ENCODE peak calls at places on chromosomes 11 and 22, in four cellular contexts. F is neuronal stem cell, O is spleen, U is psoas muscle. W is an unnamed sample.

GRCh38 chr11:105315287-105315686 is 175.7 kb upstream of the CARD18 start:
- DNase-seq in F (no peak), O (no peak), U (no peak), W (no peak)

GRCh38 chr11:76610871-76611475 is 59.6 kb downstream of the LRRC32 start:
- DNase-seq in O (peak; percentile 75), F (no peak), U (no peak), W (no peak)

GRCh38 chr11:2584812-2585565 is 114.8 kb downstream of the KCNQ1OT1 start:
- DNase-seq in O (peak; percentile 71), F (no peak), U (peak; percentile 10), W (no peak)

GRCh38 chr11:67270256-67271211 is 4.3 kb downstream of the GRK2 start:
- DNase-seq in O (peak; percentile 85), F (no peak), U (peak; percentile 55), W (peak; percentile 56)

GRCh38 chr11:119752946-119753345 is 23.9 kb upstream of the NECTIN1 start:
- DNase-seq in F (no peak), U (no peak), O (peak; percentile 58), W (no peak)

GRCh38 chr11:103594283-103594682 is 442.2 kb upstream of the DDI1 start:
- DNase-seq in U (no peak), O (no peak), F (no peak), W (no peak)

GRCh38 chr22:50505776-50506610 is 1.5 kb downstream of the LMF2 start:
- DNase-seq in U (no peak), O (peak; percentile 87), F (no peak), W (no peak)

GRCh38 chr11:2209900-2210321 is 38.3 kb upstream of the TH start:
- DNase-seq in O (peak; percentile 56), F (no peak), U (peak; percentile 7), W (peak; percentile 36)

GRCh38 chr22:48651036-48651890 is 1176.4 kb downstream of the BRD1 start:
- DNase-seq in O (no peak), F (no peak), U (no peak), W (no peak)

GRCh38 chr11:112525844-112526590 is 265.4 kb upstream of the PLET1 start:
- DNase-seq in O (no peak), U (no peak), F (no peak), W (no peak)

GRCh38 chr11:28529540-28530410 is 421.6 kb downstream of the METTL15 start:
- DNase-seq in O (no peak), F (peak; percentile 24), U (no peak), W (no peak)

GRCh38 chr11:66524304-66525040 is 14.0 kb downstream of the BBS1 start:
- DNase-seq in O (no peak), U (no peak), F (no peak), W (no peak)

DNA sequence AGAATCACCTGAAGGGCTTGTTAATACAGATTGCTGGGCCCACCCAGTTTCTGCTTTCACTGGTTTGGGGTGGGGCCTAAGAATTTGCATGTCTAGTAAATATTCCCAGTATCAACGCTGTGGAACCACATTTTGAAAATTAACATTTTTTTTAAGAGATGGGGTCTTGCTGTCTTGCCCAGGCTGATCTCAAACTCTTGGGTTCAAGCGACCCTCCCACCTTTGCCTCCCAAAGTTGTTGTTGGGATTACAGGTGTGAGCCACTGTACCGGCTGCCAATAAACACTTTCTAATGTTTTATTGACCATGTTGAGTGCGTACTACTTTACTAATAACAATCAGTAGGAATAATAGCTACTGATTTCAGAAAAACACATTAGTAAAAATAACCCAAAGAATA is 2.5 kb downstream of the EIF4G2 start:
- DNase-seq in F (no peak), O (no peak), U (no peak), W (no peak)
- H3K4me3 ChIP-seq in F (no peak overlapping the region), O (peak overlapping the region; percentile 81), U (peak overlapping the region; percentile 97), W (no peak overlapping the region)

GRCh38 chr22:42856865-42857704 is at the start of gene ARFGAP3:
- DNase-seq in F (peak; percentile 93), U (peak; percentile 95), O (peak; percentile 99), W (peak; percentile 97)

GRCh38 chr22:42856179-42856864 is 751 bp downstream of the ARFGAP3 start:
- DNase-seq in O (peak; percentile 88), U (peak; percentile 73), F (peak; percentile 15), W (peak; percentile 84)

GRCh38 chr22:42855211-42855610 is 1.9 kb downstream of the ARFGAP3 start:
- DNase-seq in O (peak; percentile 21), U (no peak), F (no peak), W (no peak)

GRCh38 chr22:42855726-42856125 is 1.3 kb downstream of the ARFGAP3 start:
- DNase-seq in U (no peak), O (peak; percentile 56), F (no peak), W (no peak)

GRCh38 chr22:42857845-42858481 is 890 bp upstream of the ARFGAP3 start:
- DNase-seq in U (no peak), O (peak; percentile 80), F (no peak), W (no peak)
- H3K4me3 ChIP-seq in U (peak overlapping the region; percentile 91), O (peak overlapping the region; percentile 77), F (no peak overlapping the region), W (peak overlapping the region; percentile 90)

DNA sequence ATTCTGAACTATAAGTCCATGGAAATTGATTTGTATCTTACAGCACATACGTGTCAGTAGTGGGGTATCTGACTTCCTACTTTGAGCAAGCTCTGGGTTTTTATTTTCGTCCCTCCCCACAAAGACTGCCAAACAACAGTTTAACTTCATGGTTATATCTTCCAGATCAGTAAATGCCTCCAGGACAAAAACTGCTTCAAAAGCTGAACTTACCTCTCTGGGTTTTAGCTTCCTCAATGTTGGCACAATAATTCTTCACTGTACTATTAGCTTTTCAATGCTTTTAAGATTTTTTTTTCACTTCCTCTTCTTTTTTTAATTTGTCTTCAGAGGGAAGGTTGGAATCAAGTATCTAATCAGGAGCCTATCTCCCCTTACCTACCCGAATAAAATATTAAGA is 4.1 kb upstream of the DPF2 start:
- DNase-seq in O (no peak), F (no peak), U (no peak), W (no peak)
- H3K4me3 ChIP-seq in O (no peak overlapping the region), F (no peak overlapping the region), U (peak overlapping the region; percentile 15), W (no peak overlapping the region)

DNA sequence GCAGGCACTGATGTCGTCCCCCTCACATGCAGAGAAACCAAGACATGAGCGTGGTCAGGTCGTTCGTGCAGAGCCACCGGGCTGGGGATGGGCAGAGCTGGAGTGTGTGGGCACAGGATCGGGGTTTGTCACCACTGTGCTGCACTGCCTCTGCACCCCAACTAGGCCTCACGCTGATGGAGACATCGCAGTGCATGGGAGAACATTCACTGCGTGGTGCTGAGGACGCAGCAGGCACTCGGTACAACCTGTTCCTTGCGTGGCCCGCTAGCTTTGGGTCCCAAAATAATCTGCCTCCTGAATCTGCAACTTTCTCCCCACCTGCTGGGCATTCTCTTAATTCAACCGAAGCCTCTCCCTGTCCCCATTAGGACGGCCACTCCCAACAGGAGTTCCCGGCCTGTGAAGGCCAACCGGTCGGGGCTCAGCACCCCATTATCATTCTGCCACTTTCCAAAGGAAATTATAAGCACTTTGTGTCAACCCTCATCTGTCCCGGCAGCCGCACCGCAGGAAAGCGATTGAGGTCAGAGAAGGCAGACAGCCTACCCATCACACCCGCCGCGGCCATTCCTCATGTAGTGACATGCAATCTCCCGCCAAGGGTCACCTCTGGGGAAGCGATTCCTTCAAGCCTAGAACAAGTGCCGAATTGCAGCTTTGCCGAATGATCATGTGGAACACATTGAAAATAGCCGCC is 490.4 kb downstream of the MN1 start:
- DNase-seq in O (no peak), F (no peak), U (no peak), W (no peak)
- H3K4me3 ChIP-seq in O (no peak overlapping the region), F (peak overlapping the region; percentile 42), U (no peak overlapping the region), W (no peak overlapping the region)